ENCODE peak calls at places on chromosomes 11 and 22, in four cellular contexts. One of them, this sample, is unnamed.

GRCh38 chr22:24010018-24010391 is 1.1 kb upstream of the CABIN1 start:
- DNase-seq in fibroblast of the aortic adventitia: no peak
- DNase-seq in GM12865: no peak
- DNase-seq in HL-60: no peak
- DNase-seq in this sample: peak

GRCh38 chr11:69939551-69940245 is 120.5 kb upstream of the FGF3 start:
- DNase-seq in fibroblast of the aortic adventitia: peak
- DNase-seq in GM12865: no peak
- DNase-seq in HL-60: no peak
- DNase-seq in this sample: no peak

GRCh38 chr11:70210051-70210501 is 7.0 kb downstream of the FADD start:
- DNase-seq in fibroblast of the aortic adventitia: peak
- DNase-seq in GM12865: no peak
- DNase-seq in HL-60: no peak
- DNase-seq in this sample: no peak

GRCh38 chr22:39486951-39487825 is 14.9 kb upstream of the MIEF1 start:
- DNase-seq in fibroblast of the aortic adventitia: peak
- DNase-seq in GM12865: no peak
- DNase-seq in HL-60: no peak
- DNase-seq in this sample: no peak

GRCh38 chr11:31788066-31788465 is 23.1 kb downstream of the PAX6 start:
- DNase-seq in fibroblast of the aortic adventitia: no peak
- DNase-seq in GM12865: no peak
- DNase-seq in HL-60: no peak
- DNase-seq in this sample: no peak

GRCh38 chr11:123575441-123575840 is 79.0 kb downstream of the SCN3B start:
- DNase-seq in fibroblast of the aortic adventitia: no peak
- DNase-seq in GM12865: no peak
- DNase-seq in HL-60: no peak
- DNase-seq in this sample: peak

GRCh38 chr22:29483254-29483653 is 3.2 kb downstream of the NEFH start:
- DNase-seq in fibroblast of the aortic adventitia: no peak
- DNase-seq in GM12865: no peak
- DNase-seq in HL-60: no peak
- DNase-seq in this sample: no peak

GRCh38 chr11:46133119-46133518 is 11.9 kb upstream of the PHF21A start:
- DNase-seq in fibroblast of the aortic adventitia: no peak
- DNase-seq in GM12865: no peak
- DNase-seq in HL-60: no peak
- DNase-seq in this sample: no peak

GRCh38 chr11:35781342-35782171 is 119.0 kb downstream of the TRIM44 start:
- DNase-seq in fibroblast of the aortic adventitia: peak
- DNase-seq in GM12865: no peak
- DNase-seq in HL-60: no peak
- DNase-seq in this sample: no peak

GRCh38 chr11:17642370-17642769 is 77.0 kb upstream of the MYOD1 start:
- DNase-seq in fibroblast of the aortic adventitia: no peak
- DNase-seq in GM12865: no peak
- DNase-seq in HL-60: no peak
- DNase-seq in this sample: peak

GRCh38 chr11:32358729-32359128 is 76.6 kb downstream of the WT1 start:
- DNase-seq in fibroblast of the aortic adventitia: peak
- DNase-seq in GM12865: no peak
- DNase-seq in HL-60: no peak
- DNase-seq in this sample: no peak

GRCh38 chr11:113506461-113506860 is 31.3 kb upstream of the DRD2 start:
- DNase-seq in fibroblast of the aortic adventitia: no peak
- DNase-seq in GM12865: no peak
- DNase-seq in HL-60: no peak
- DNase-seq in this sample: no peak

GRCh38 chr22:48488149-48488551 is 1339.5 kb downstream of the BRD1 start:
- DNase-seq in fibroblast of the aortic adventitia: no peak
- DNase-seq in GM12865: no peak
- DNase-seq in HL-60: no peak
- DNase-seq in this sample: peak

GRCh38 chr11:129375731-129376657 is at the start of gene BARX2:
- DNase-seq in fibroblast of the aortic adventitia: peak
- DNase-seq in GM12865: no peak
- DNase-seq in HL-60: peak
- DNase-seq in this sample: no peak

GRCh38 chr22:38299001-38299651 is 18.1 kb downstream of the CSNK1E start:
- DNase-seq in fibroblast of the aortic adventitia: no peak
- DNase-seq in GM12865: no peak
- DNase-seq in HL-60: no peak
- DNase-seq in this sample: no peak

GRCh38 chr11:116502641-116503061 is 270.1 kb downstream of the BUD13 start:
- DNase-seq in fibroblast of the aortic adventitia: no peak
- DNase-seq in GM12865: no peak
- DNase-seq in HL-60: no peak
- DNase-seq in this sample: no peak

GRCh38 chr11:123702137-123702536 is 39.3 kb downstream of the ZNF202 start:
- DNase-seq in fibroblast of the aortic adventitia: no peak
- DNase-seq in GM12865: peak
- DNase-seq in HL-60: no peak
- DNase-seq in this sample: no peak

GRCh38 chr22:44057411-44057987 is 33.4 kb downstream of the PARVB start:
- DNase-seq in fibroblast of the aortic adventitia: peak
- DNase-seq in GM12865: no peak
- DNase-seq in HL-60: no peak
- DNase-seq in this sample: no peak

GRCh38 chr11:129282634-129283033 is 90.5 kb upstream of the ARHGAP32 start:
- DNase-seq in fibroblast of the aortic adventitia: no peak
- DNase-seq in GM12865: no peak
- DNase-seq in HL-60: no peak
- DNase-seq in this sample: no peak

GRCh38 chr11:79484872-79485271 is 44.0 kb upstream of the TENM4 start:
- DNase-seq in fibroblast of the aortic adventitia: no peak
- DNase-seq in GM12865: no peak
- DNase-seq in HL-60: no peak
- DNase-seq in this sample: no peak

GRCh38 chr11:126878892-126879291 is 121.7 kb downstream of the KIRREL3 start:
- DNase-seq in fibroblast of the aortic adventitia: no peak
- DNase-seq in GM12865: no peak
- DNase-seq in HL-60: no peak
- DNase-seq in this sample: no peak

GRCh38 chr11:62588966-62589637 is 2.2 kb downstream of the TUT1 start:
- DNase-seq in fibroblast of the aortic adventitia: no peak
- DNase-seq in GM12865: no peak
- DNase-seq in HL-60: no peak
- DNase-seq in this sample: no peak

GRCh38 chr11:34899633-34900016 is 16.6 kb downstream of the APIP start:
- DNase-seq in fibroblast of the aortic adventitia: no peak
- DNase-seq in GM12865: peak
- DNase-seq in HL-60: no peak
- DNase-seq in this sample: no peak

GRCh38 chr22:43731986-43732385 is 80.1 kb downstream of the EFCAB6 start:
- DNase-seq in fibroblast of the aortic adventitia: no peak
- DNase-seq in GM12865: no peak
- DNase-seq in HL-60: no peak
- DNase-seq in this sample: no peak

GRCh38 chr11:101345891-101346290 is 216.3 kb upstream of the PGR start:
- DNase-seq in fibroblast of the aortic adventitia: no peak
- DNase-seq in GM12865: no peak
- DNase-seq in HL-60: no peak
- DNase-seq in this sample: no peak

GRCh38 chr11:94449437-94449836 is 44.2 kb downstream of the MRE11 start:
- DNase-seq in fibroblast of the aortic adventitia: peak
- DNase-seq in GM12865: no peak
- DNase-seq in HL-60: no peak
- DNase-seq in this sample: no peak

GRCh38 chr22:27650572-27650971 is 151.0 kb downstream of the MN1 start:
- DNase-seq in fibroblast of the aortic adventitia: no peak
- DNase-seq in GM12865: no peak
- DNase-seq in HL-60: no peak
- DNase-seq in this sample: no peak

GRCh38 chr11:3220521-3221407 is 2.2 kb upstream of the MRGPRG start:
- DNase-seq in fibroblast of the aortic adventitia: no peak
- DNase-seq in GM12865: no peak
- DNase-seq in HL-60: no peak
- DNase-seq in this sample: no peak

GRCh38 chr11:46930089-46930488 is 6.5 kb upstream of the CSTPP1 start:
- DNase-seq in fibroblast of the aortic adventitia: peak
- DNase-seq in GM12865: no peak
- DNase-seq in HL-60: no peak
- DNase-seq in this sample: peak

GRCh38 chr11:11977206-11977938 is 31.1 kb downstream of the DKK3 start:
- DNase-seq in fibroblast of the aortic adventitia: peak
- DNase-seq in GM12865: no peak
- DNase-seq in HL-60: no peak
- DNase-seq in this sample: no peak

GRCh38 chr11:47551086-47551485 is 1.8 kb downstream of the CELF1 start:
- DNase-seq in fibroblast of the aortic adventitia: peak
- DNase-seq in GM12865: peak
- DNase-seq in HL-60: peak
- DNase-seq in this sample: peak

GRCh38 chr11:86672007-86672621 is at the start of gene ME3:
- DNase-seq in fibroblast of the aortic adventitia: peak
- DNase-seq in GM12865: peak
- DNase-seq in HL-60: peak
- DNase-seq in this sample: no peak

GRCh38 chr22:46085831-46086576 is 64.3 kb upstream of the PPARA start:
- DNase-seq in fibroblast of the aortic adventitia: peak
- DNase-seq in GM12865: no peak
- DNase-seq in HL-60: no peak
- DNase-seq in this sample: no peak

GRCh38 chr11:70677232-70677916 is 279.0 kb downstream of the CTTN start:
- DNase-seq in fibroblast of the aortic adventitia: no peak
- DNase-seq in GM12865: no peak
- DNase-seq in HL-60: no peak
- DNase-seq in this sample: no peak

DNA sequence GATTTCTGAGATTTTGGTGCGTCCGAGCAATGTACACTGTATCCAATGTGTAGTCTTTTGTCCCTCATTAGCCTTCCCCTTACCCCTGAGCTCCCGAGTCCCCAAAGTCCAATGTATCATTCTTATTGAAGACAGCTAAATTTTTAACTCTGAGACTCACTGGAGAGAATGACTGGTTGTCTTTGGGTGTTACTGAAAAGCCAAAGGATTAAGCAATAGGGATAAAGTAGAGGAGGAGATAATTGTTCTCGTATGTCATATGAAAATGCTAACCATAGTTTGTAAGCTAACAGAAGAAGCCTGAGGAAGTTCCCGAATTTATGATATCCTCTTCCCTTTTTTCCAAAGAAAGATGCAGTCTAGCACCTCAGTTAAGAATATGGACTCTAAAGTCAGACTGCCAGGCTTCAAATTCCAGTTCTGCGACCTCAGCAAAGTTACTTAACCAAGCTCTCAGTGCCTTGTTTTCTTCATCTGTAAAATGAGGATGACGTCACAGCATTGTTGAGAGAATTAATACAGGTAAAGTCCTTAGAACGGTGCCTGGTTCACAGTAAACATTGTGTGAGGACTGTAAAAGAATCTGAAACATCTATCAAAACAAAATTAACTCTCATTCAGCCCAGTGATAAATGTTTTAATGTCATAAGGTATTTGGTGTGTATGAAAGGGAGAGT is 1.6 kb upstream of the MSANTD2 start:
- DNase-seq in fibroblast of the aortic adventitia: peak
- DNase-seq in GM12865: no peak
- DNase-seq in HL-60: no peak
- DNase-seq in this sample: no peak
- H3K4me3 ChIP-seq in fibroblast of the aortic adventitia: no peak
- H3K4me3 ChIP-seq in GM12865: no peak
- H3K4me3 ChIP-seq in HL-60: no peak
- H3K4me3 ChIP-seq in this sample: no peak

GRCh38 chr11:57639321-57640067 is 10.2 kb downstream of the YPEL4 start:
- DNase-seq in fibroblast of the aortic adventitia: peak
- DNase-seq in GM12865: no peak
- DNase-seq in HL-60: no peak
- DNase-seq in this sample: no peak

GRCh38 chr11:57640068-57640800 is 9.5 kb downstream of the YPEL4 start:
- DNase-seq in fibroblast of the aortic adventitia: no peak
- DNase-seq in GM12865: no peak
- DNase-seq in HL-60: no peak
- DNase-seq in this sample: no peak

GRCh38 chr11:57638811-57639320 is 10.8 kb downstream of the YPEL4 start:
- DNase-seq in fibroblast of the aortic adventitia: peak
- DNase-seq in GM12865: no peak
- DNase-seq in HL-60: no peak
- DNase-seq in this sample: no peak

GRCh38 chr11:57641426-57641825 is 8.3 kb downstream of the YPEL4 start:
- DNase-seq in fibroblast of the aortic adventitia: peak
- DNase-seq in GM12865: peak
- DNase-seq in HL-60: peak
- DNase-seq in this sample: peak

DNA sequence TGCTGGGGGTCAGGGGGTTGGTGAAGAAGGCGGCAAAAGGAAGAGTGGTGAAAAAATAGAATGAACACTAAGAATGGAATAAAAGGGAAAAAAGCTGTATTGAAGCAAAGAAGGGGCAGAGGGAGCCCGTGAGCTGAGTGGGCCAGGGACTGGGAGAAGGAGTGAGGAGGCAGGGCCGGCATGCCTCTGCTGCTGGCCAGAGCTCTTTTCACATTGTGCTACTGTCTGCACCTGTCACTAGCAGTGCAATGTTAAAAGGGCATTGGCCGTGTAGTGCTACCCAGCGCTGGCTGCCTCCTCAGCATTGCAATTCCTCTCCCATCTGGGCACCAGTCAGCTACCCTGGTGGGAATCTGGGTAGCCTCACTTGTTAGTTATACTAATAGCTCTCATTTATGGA is 8.7 kb downstream of the YPEL4 start:
- DNase-seq in fibroblast of the aortic adventitia: peak
- DNase-seq in GM12865: no peak
- DNase-seq in HL-60: no peak
- DNase-seq in this sample: no peak
- H3K4me3 ChIP-seq in fibroblast of the aortic adventitia: peak
- H3K4me3 ChIP-seq in GM12865: no peak
- H3K4me3 ChIP-seq in HL-60: no peak
- H3K4me3 ChIP-seq in this sample: no peak

GRCh38 chr11:297666-298405 is 1.5 kb downstream of the IFITM5 start:
- DNase-seq in fibroblast of the aortic adventitia: peak
- DNase-seq in GM12865: peak
- DNase-seq in HL-60: no peak
- DNase-seq in this sample: no peak

GRCh38 chr11:295351-296205 is 3.7 kb downstream of the IFITM5 start:
- DNase-seq in fibroblast of the aortic adventitia: no peak
- DNase-seq in GM12865: no peak
- DNase-seq in HL-60: no peak
- DNase-seq in this sample: no peak

GRCh38 chr11:298406-299065 is 790 bp downstream of the IFITM5 start:
- DNase-seq in fibroblast of the aortic adventitia: no peak
- DNase-seq in GM12865: no peak
- DNase-seq in HL-60: no peak
- DNase-seq in this sample: no peak

GRCh38 chr11:296206-296975 is 2.9 kb downstream of the IFITM5 start:
- DNase-seq in fibroblast of the aortic adventitia: no peak
- DNase-seq in GM12865: no peak
- DNase-seq in HL-60: no peak
- DNase-seq in this sample: no peak

GRCh38 chr11:296976-297665 is 2.2 kb downstream of the IFITM5 start:
- DNase-seq in fibroblast of the aortic adventitia: peak
- DNase-seq in GM12865: no peak
- DNase-seq in HL-60: no peak
- DNase-seq in this sample: no peak
- H3K4me3 ChIP-seq in fibroblast of the aortic adventitia: no peak
- H3K4me3 ChIP-seq in GM12865: no peak
- H3K4me3 ChIP-seq in HL-60: no peak
- H3K4me3 ChIP-seq in this sample: no peak

GRCh38 chr11:134517115-134517514 is 105.1 kb upstream of the B3GAT1 start:
- DNase-seq in fibroblast of the aortic adventitia: no peak
- DNase-seq in GM12865: no peak
- DNase-seq in HL-60: no peak
- DNase-seq in this sample: no peak
- H3K4me3 ChIP-seq in fibroblast of the aortic adventitia: no peak
- H3K4me3 ChIP-seq in GM12865: no peak
- H3K4me3 ChIP-seq in HL-60: no peak
- H3K4me3 ChIP-seq in this sample: no peak

This sample was measured in Karpas-422.